ENCODE peak calls at places on chromosomes 2 and 18, in nine cellular contexts. M, N, E, Q, B, H, I, Z and G are unnamed samples.

GRCh38 chr2:203579131-203579643 is 44.1 kb upstream of the RAPH1 start:
- DNase-seq in M (peak; percentile 79), N (peak; percentile 80), E (peak; percentile 83), Q (peak; percentile 43), B (peak; percentile 56), H (peak; percentile 79), I (peak; percentile 80), Z (peak; percentile 63), G (peak; percentile 88)

GRCh38 chr18:3354506-3354905 is 92.6 kb downstream of the MYL12B start:
- DNase-seq in M (no peak), N (no peak), E (no peak), Q (no peak), B (no peak), H (no peak), I (no peak), Z (no peak), G (no peak)

GRCh38 chr2:10494351-10495066 is 46.4 kb upstream of the ODC1 start:
- DNase-seq in M (no peak), N (no peak), E (peak; percentile 42), Q (no peak), B (no peak), H (no peak), I (no peak), Z (no peak), G (no peak)

GRCh38 chr2:205708231-205708631 is 25.9 kb downstream of the NRP2 start:
- DNase-seq in M (peak; percentile 87), N (no peak), E (no peak), Q (no peak), B (no peak), H (no peak), I (peak; percentile 45), Z (no peak), G (no peak)

GRCh38 chr2:212977149-212977548 is 174.3 kb downstream of the IKZF2 start:
- DNase-seq in M (no peak), N (no peak), E (no peak), Q (no peak), B (no peak), H (no peak), I (no peak), Z (no peak), G (no peak)

GRCh38 chr2:3535794-3536681 is 16.7 kb upstream of the ADI1 start:
- DNase-seq in M (peak; percentile 98), N (peak; percentile 33), E (peak; percentile 65), Q (peak; percentile 49), B (peak; percentile 66), H (peak; percentile 58), I (peak; percentile 93), Z (no peak), G (peak; percentile 67)

GRCh38 chr2:196592331-196592911 is 47.1 kb upstream of the CCDC150 start:
- DNase-seq in M (peak; percentile 80), N (no peak), E (no peak), Q (peak; percentile 42), B (peak; percentile 53), H (peak; percentile 66), I (peak; percentile 53), Z (no peak), G (peak; percentile 19)

GRCh38 chr18:23573948-23574431 is 12.3 kb downstream of the NPC1 start:
- DNase-seq in M (peak; percentile 94), N (no peak), E (peak; percentile 60), Q (no peak), B (no peak), H (no peak), I (peak; percentile 86), Z (no peak), G (peak; percentile 54)

GRCh38 chr18:13612111-13612997 is 114.0 kb downstream of the FAM210A start:
- DNase-seq in M (peak; percentile 75), N (peak; percentile 69), E (peak; percentile 95), Q (peak; percentile 70), B (no peak), H (no peak), I (no peak), Z (peak; percentile 94), G (no peak)

GRCh38 chr2:203759692-203760365 is 53.4 kb downstream of the CD28 start:
- DNase-seq in M (peak; percentile 50), N (no peak), E (peak; percentile 64), Q (no peak), B (peak; percentile 64), H (peak; percentile 74), I (peak; percentile 88), Z (no peak), G (no peak)

GRCh38 chr2:108446703-108447102 is 2.3 kb upstream of the GCC2 start:
- DNase-seq in M (no peak), N (no peak), E (no peak), Q (no peak), B (no peak), H (no peak), I (no peak), Z (no peak), G (no peak)

GRCh38 chr2:190126758-190127157 is 64.2 kb upstream of the MSTN start:
- DNase-seq in M (peak; percentile 3), N (no peak), E (no peak), Q (no peak), B (no peak), H (no peak), I (peak; percentile 45), Z (no peak), G (no peak)

GRCh38 chr2:102615620-102616436 is 3.5 kb upstream of the SLC9A2 start:
- DNase-seq in M (peak; percentile 93), N (peak; percentile 65), E (peak; percentile 80), Q (peak; percentile 82), B (peak; percentile 75), H (peak; percentile 55), I (peak; percentile 73), Z (no peak), G (peak; percentile 66)

GRCh38 chr2:215685218-215685962 is 249.5 kb upstream of the FN1 start:
- DNase-seq in M (no peak), N (no peak), E (no peak), Q (no peak), B (no peak), H (no peak), I (no peak), Z (no peak), G (no peak)

GRCh38 chr2:96870631-96871255 is 863 bp upstream of the SEMA4C start:
- DNase-seq in M (peak; percentile 72), N (peak; percentile 73), E (peak; percentile 81), Q (no peak), B (peak; percentile 31), H (no peak), I (no peak), Z (no peak), G (no peak)

GRCh38 chr18:74579704-74580103 is 18.0 kb upstream of the ZNF407 start:
- DNase-seq in M (no peak), N (no peak), E (no peak), Q (no peak), B (no peak), H (no peak), I (no peak), Z (no peak), G (no peak)

GRCh38 chr2:241984658-241985057 is 115.1 kb downstream of the RTP5 start:
- DNase-seq in M (no peak), N (no peak), E (no peak), Q (no peak), B (no peak), H (no peak), I (no peak), Z (no peak), G (no peak)

GRCh38 chr18:11807233-11807632 is 44.0 kb upstream of the CHMP1B start:
- DNase-seq in M (no peak), N (no peak), E (no peak), Q (no peak), B (peak; percentile 19), H (no peak), I (peak; percentile 23), Z (no peak), G (no peak)

GRCh38 chr18:56756971-56757370 is 105.8 kb downstream of the WDR7 start:
- DNase-seq in M (no peak), N (no peak), E (no peak), Q (no peak), B (no peak), H (no peak), I (no peak), Z (no peak), G (no peak)

GRCh38 chr18:48923746-48924580 is 26.8 kb downstream of the SMAD7 start:
- DNase-seq in M (peak; percentile 81), N (no peak), E (peak; percentile 65), Q (peak; percentile 63), B (no peak), H (no peak), I (peak; percentile 57), Z (no peak), G (no peak)

GRCh38 chr2:119431976-119432881 is 575 bp downstream of the TMEM37 start:
- DNase-seq in M (peak; percentile 91), N (peak; percentile 50), E (no peak), Q (no peak), B (no peak), H (no peak), I (peak; percentile 63), Z (no peak), G (no peak)

GRCh38 chr2:131966256-131966655 is 195.5 kb downstream of the ANKRD30BL start:
- DNase-seq in M (peak; percentile 1), N (no peak), E (no peak), Q (no peak), B (no peak), H (no peak), I (no peak), Z (no peak), G (no peak)

DNA sequence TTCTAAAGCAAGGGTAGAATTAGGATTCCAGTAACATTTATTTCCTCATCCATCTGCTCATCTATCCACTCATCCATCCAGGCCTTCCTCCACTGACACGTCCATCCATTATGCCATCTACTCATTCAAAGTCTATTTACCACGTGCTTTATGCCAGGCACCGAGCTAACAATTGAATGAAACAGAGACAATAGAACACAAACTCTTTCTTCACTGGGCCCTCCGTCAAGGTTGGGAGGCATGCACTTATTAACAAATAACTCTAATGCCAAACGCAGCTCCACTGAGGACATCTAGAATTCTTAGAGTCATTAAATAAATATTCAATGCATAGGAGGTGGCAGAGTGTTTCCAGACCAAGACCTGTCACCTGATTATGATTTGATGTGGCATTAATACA is 262.7 kb downstream of the CYRIA start:
- DNase-seq in M (no peak), N (no peak), E (no peak), Q (no peak), B (no peak), H (no peak), I (no peak), Z (no peak), G (no peak)
- TF ChIP-seq CTCF in M (no peak), N (no peak), E (no peak), Q (no peak), B (no peak), H (no peak), I (no peak), Z (no peak), G (no peak)

GRCh38 chr2:188181035-188181434 is 110.6 kb upstream of the GULP1 start:
- DNase-seq in M (no peak), N (no peak), E (no peak), Q (no peak), B (no peak), H (no peak), I (no peak), Z (no peak), G (no peak)
- TF ChIP-seq CTCF in M (no peak), N (no peak), E (no peak), Q (no peak), B (no peak), H (no peak), I (no peak), Z (no peak), G (no peak)

GRCh38 chr2:71073475-71073874 is 5.0 kb downstream of the NAGK start:
- DNase-seq in M (no peak), N (no peak), E (no peak), Q (no peak), B (no peak), H (no peak), I (no peak), Z (no peak), G (no peak)
- TF ChIP-seq CTCF in M (no peak), N (no peak), E (no peak), Q (no peak), B (no peak), H (no peak), I (no peak), Z (no peak), G (no peak)

GRCh38 chr2:65640793-65641103 is 208.3 kb upstream of the SPRED2 start:
- DNase-seq in M (no peak), N (no peak), E (no peak), Q (no peak), B (no peak), H (no peak), I (no peak), Z (no peak), G (no peak)
- TF ChIP-seq CTCF in M (no peak), N (no peak), E (no peak), Q (no peak), B (no peak), H (no peak), I (no peak), Z (no peak), G (peak; percentile 29)